ENCODE peak calls at places on chromosomes 11 and 22, in ten cellular contexts. T is LoVo, Z is ACHN, Y is upper lobe of right lung, U is Calu3, C is T-cell, N is T-helper 9 cell, G is posterior vena cava, O is osteoblast, J is AG20443. A is an unnamed sample.

GRCh38 chr11:65366340-65366773 is 11.8 kb downstream of the TIGD3 start:
- DNase-seq in T (peak; percentile 84), Z (peak; percentile 79), Y (no peak), U (peak; percentile 49), C (no peak), N (no peak), G (no peak), O (peak; percentile 97), J (peak; percentile 88), A (peak; percentile 90)

GRCh38 chr11:79042824-79043223 is 398.0 kb downstream of the TENM4 start:
- DNase-seq in T (no peak), Z (no peak), Y (no peak), U (no peak), C (no peak), N (no peak), G (no peak), O (no peak), J (no peak), A (no peak)

GRCh38 chr22:42811510-42811909 is 45.6 kb downstream of the ARFGAP3 start:
- DNase-seq in T (no peak), Z (no peak), Y (no peak), U (no peak), C (no peak), N (no peak), G (no peak), O (peak; percentile 37), J (no peak), A (no peak)

GRCh38 chr11:126465573-126466287 is 110.2 kb downstream of the ST3GAL4 start:
- DNase-seq in T (no peak), Z (no peak), Y (no peak), U (no peak), C (no peak), N (no peak), G (no peak), O (peak; percentile 84), J (no peak), A (no peak)

GRCh38 chr11:61626580-61627380 is 45.9 kb upstream of the SYT7 start:
- DNase-seq in T (peak; percentile 37), Z (no peak), Y (peak; percentile 87), U (peak; percentile 90), C (no peak), N (no peak), G (no peak), O (peak; percentile 63), J (no peak), A (peak; percentile 66)

GRCh38 chr22:38755911-38756532 is at the start of gene SUN2:
- DNase-seq in T (peak; percentile 85), Z (peak; percentile 74), Y (peak; percentile 98), U (peak; percentile 92), C (peak; percentile 92), N (peak; percentile 92), G (peak; percentile 98), O (peak; percentile 100), J (peak; percentile 98), A (peak; percentile 85)

GRCh38 chr11:68948948-68949347 is 31.8 kb downstream of the MRGPRD start:
- DNase-seq in T (no peak), Z (no peak), Y (no peak), U (no peak), C (no peak), N (no peak), G (no peak), O (no peak), J (no peak), A (no peak)

GRCh38 chr22:30232716-30233218 is 13.8 kb downstream of the LIF start:
- DNase-seq in T (no peak), Z (no peak), Y (no peak), U (no peak), C (no peak), N (no peak), G (no peak), O (no peak), J (no peak), A (no peak)

GRCh38 chr11:2789331-2789730 is 89.5 kb upstream of the KCNQ1OT1 start:
- DNase-seq in T (no peak), Z (no peak), Y (no peak), U (no peak), C (peak; percentile 4), N (no peak), G (peak; percentile 64), O (peak; percentile 53), J (no peak), A (no peak)

GRCh38 chr11:14422052-14422813 is 63.2 kb upstream of the RRAS2 start:
- DNase-seq in T (peak; percentile 54), Z (peak; percentile 98), Y (peak; percentile 81), U (peak; percentile 62), C (no peak), N (no peak), G (peak; percentile 95), O (peak; percentile 87), J (peak; percentile 96), A (peak; percentile 96)

GRCh38 chr22:10780281-10780680 is 4747.7 kb upstream of the OR11H1 start:
- DNase-seq in T (no peak), Z (no peak), Y (no peak), U (no peak), C (no peak), N (no peak), G (no peak), O (no peak), J (peak; percentile 5), A (no peak)

GRCh38 chr22:18148508-18148965 is 1.4 kb upstream of the USP18 start:
- DNase-seq in T (no peak), Z (no peak), Y (peak; percentile 52), U (no peak), C (no peak), N (no peak), G (no peak), O (peak; percentile 8), J (no peak), A (no peak)

GRCh38 chr22:17980638-17981051 is 43.7 kb downstream of the MICAL3 start:
- DNase-seq in T (peak; percentile 42), Z (no peak), Y (peak; percentile 70), U (peak; percentile 16), C (peak; percentile 32), N (peak; percentile 19), G (no peak), O (no peak), J (peak; percentile 54), A (no peak)

GRCh38 chr11:14420223-14420622 is 61.2 kb upstream of the RRAS2 start:
- DNase-seq in T (no peak), Z (no peak), Y (no peak), U (no peak), C (no peak), N (no peak), G (no peak), O (no peak), J (no peak), A (no peak)

GRCh38 chr11:76208829-76209670 is 2.7 kb upstream of the WNT11 start:
- DNase-seq in T (peak; percentile 78), Z (peak; percentile 58), Y (peak; percentile 90), U (peak; percentile 75), C (peak; percentile 68), N (peak; percentile 77), G (peak; percentile 94), O (peak; percentile 96), J (peak; percentile 74), A (peak; percentile 54)

A was measured in mesenchymal stem cell.